ENCODE peak calls at places on chromosomes 7 and 10, in nine cellular contexts. T is choroid plexus epithelial cell; G is KBM-7; A is iPS-NIHi11; O is astrocyte of the cerebellum; Y is T-cell; M is K562; N is activated CD4-positive, alpha-beta T cell treated with anti-CD3 and anti-CD28 coated beads, Interleukin-2, amount 50 U/mL, for 48 hours; R is nucleus accumbens. Z is an unnamed sample.

GRCh38 chr10:23479798-23480473 is 41.1 kb downstream of the OTUD1 start:
- DNase-seq in M (no peak), Y (no peak), R (no peak), N (no peak), T (no peak), G (no peak), A (no peak), O (no peak), Z (no peak)

GRCh38 chr7:128351296-128352123 is 7.8 kb upstream of the RBM28 start:
- DNase-seq in N (no peak), M (no peak), R (no peak), O (no peak), A (peak), Y (no peak), G (no peak), T (no peak), Z (peak)

GRCh38 chr7:28503396-28503795 is 91.1 kb downstream of the CREB5 start:
- DNase-seq in T (no peak), N (no peak), M (no peak), A (no peak), G (no peak), O (no peak), R (no peak), Y (no peak), Z (no peak)

GRCh38 chr10:67045404-67045803 is 119.6 kb downstream of the LRRTM3 start:
- DNase-seq in R (no peak), G (no peak), O (no peak), N (no peak), Y (no peak), A (no peak), M (no peak), T (no peak), Z (no peak)

GRCh38 chr7:29499932-29500331 is 63.7 kb upstream of the PRR15 start:
- DNase-seq in M (no peak), O (no peak), R (no peak), T (no peak), Y (no peak), A (no peak), N (no peak), G (no peak), Z (no peak)

GRCh38 chr7:24381919-24382505 is 98.0 kb downstream of the NPY start:
- DNase-seq in Y (no peak), M (peak), A (peak), O (peak), G (peak), T (peak), N (no peak), R (no peak), Z (no peak)

GRCh38 chr10:91251430-91252056 is 31.1 kb downstream of the PCGF5 start:
- DNase-seq in Y (peak), A (peak), T (peak), R (peak), N (peak), G (peak), M (peak), O (peak), Z (peak)

GRCh38 chr7:70799841-70800405 is 332.0 kb upstream of the GALNT17 start:
- DNase-seq in N (no peak), T (no peak), G (no peak), O (no peak), A (no peak), R (no peak), M (no peak), Y (no peak), Z (no peak)

GRCh38 chr7:77995717-77996116 is 197.1 kb downstream of the PHTF2 start:
- DNase-seq in T (peak), R (no peak), Y (no peak), A (peak), M (peak), O (no peak), N (no peak), G (peak), Z (no peak)

GRCh38 chr10:119178371-119179119 is at the start of gene PRDX3:
- DNase-seq in G (peak), Y (peak), A (peak), R (peak), T (peak), O (peak), N (peak), M (peak), Z (peak)

GRCh38 chr7:25369794-25370193 is 141.5 kb upstream of the NPVF start:
- DNase-seq in M (no peak), T (no peak), N (no peak), A (no peak), O (no peak), G (no peak), Y (no peak), R (no peak), Z (no peak)

GRCh38 chr7:36119005-36119711 is 33.9 kb upstream of the EEPD1 start:
- DNase-seq in Y (no peak), N (no peak), T (peak), G (peak), R (no peak), M (no peak), O (peak), A (no peak), Z (no peak)

GRCh38 chr10:84548869-84549268 is 220.5 kb downstream of the CCSER2 start:
- DNase-seq in M (no peak), Y (no peak), R (no peak), G (peak), T (peak), O (no peak), N (no peak), A (peak), Z (no peak)

GRCh38 chr7:2231992-2232765 is 566 bp downstream of the MAD1L1 start:
- DNase-seq in G (peak), N (peak), Y (peak), R (no peak), O (no peak), T (peak), A (peak), M (no peak), Z (no peak)

GRCh38 chr10:118481871-118482270 is 113.6 kb downstream of the PRLHR start:
- DNase-seq in Y (no peak), A (no peak), N (no peak), R (no peak), G (no peak), T (no peak), O (no peak), M (peak), Z (no peak)

GRCh38 chr10:58457761-58458616 is 54.7 kb upstream of the BICC1 start:
- DNase-seq in N (no peak), A (no peak), O (peak), Y (no peak), T (peak), M (no peak), R (no peak), G (no peak), Z (no peak)

GRCh38 chr7:77413861-77414424 is 2.2 kb downstream of the GSAP start:
- DNase-seq in T (peak), N (no peak), M (no peak), O (peak), G (no peak), Y (no peak), R (no peak), A (no peak), Z (no peak)

GRCh38 chr10:90148121-90148855 is 446.9 kb downstream of the KIF20B start:
- DNase-seq in G (no peak), A (peak), N (no peak), Y (no peak), R (no peak), O (no peak), T (peak), M (no peak), Z (no peak)

GRCh38 chr7:2384354-2385243 is 18.8 kb upstream of the CHST12 start:
- DNase-seq in Y (no peak), T (no peak), G (no peak), O (no peak), N (no peak), M (no peak), R (no peak), A (no peak), Z (no peak)

GRCh38 chr10:13788701-13789447 is 202.1 kb downstream of the PRPF18 start:
- DNase-seq in R (no peak), Y (no peak), A (no peak), N (no peak), O (no peak), M (no peak), T (peak), G (no peak), Z (peak)

GRCh38 chr7:30920584-30921539 is 9.2 kb downstream of the AQP1 start:
- DNase-seq in O (no peak), A (no peak), R (no peak), N (no peak), Y (no peak), M (peak), T (peak), G (no peak), Z (no peak)

GRCh38 chr10:80964179-80964578 is 426.5 kb downstream of the SH2D4B start:
- DNase-seq in N (no peak), Y (no peak), A (no peak), O (no peak), G (no peak), T (no peak), M (no peak), R (no peak), Z (no peak)

GRCh38 chr10:33195608-33196376 is 138.7 kb downstream of the NRP1 start:
- DNase-seq in A (no peak), Y (no peak), N (no peak), O (no peak), G (no peak), T (peak), R (no peak), M (no peak), Z (no peak)

GRCh38 chr7:7913506-7913905 is 55.1 kb upstream of the GLCCI1 start:
- DNase-seq in O (no peak), M (no peak), N (no peak), Y (no peak), R (no peak), G (no peak), T (peak), A (no peak), Z (no peak)

GRCh38 chr7:15446722-15447121 is 115.1 kb downstream of the AGMO start:
- DNase-seq in G (no peak), O (no peak), R (no peak), Y (no peak), M (no peak), A (no peak), N (no peak), T (no peak), Z (no peak)